ENCODE peak calls at places on chromosomes 4 and X, in four cellular contexts. N is right cardiac atrium; Y is activated naive CD4-positive, alpha-beta T cell treated with Interleukin-2 at 50 U/mL for 16 hours; Q is endothelial cell of umbilical vein. A is an unnamed sample.

GRCh38 chr4:79857811-79858210 is 215.2 kb downstream of the ANTXR2 start:
- DNase-seq in N (no peak), Y (no peak), Q (no peak), A (no peak)

GRCh38 chrX:38841766-38842165 is 40.5 kb downstream of the MID1IP1 start:
- DNase-seq in Y (no peak), Q (no peak), N (no peak), A (no peak)

GRCh38 chr4:82865592-82865991 is 25.4 kb downstream of the SEC31A start:
- DNase-seq in Q (peak; percentile 90), Y (no peak), N (no peak), A (no peak)

GRCh38 chr4:184097240-184097619 is 120.4 kb downstream of the ENPP6 start:
- DNase-seq in N (peak; percentile 70), Y (no peak), Q (no peak), A (peak; percentile 43)

GRCh38 chr4:152708361-152708760 is 28.6 kb upstream of the TMEM154 start:
- DNase-seq in Y (no peak), N (no peak), Q (no peak), A (no peak)

GRCh38 chr4:6362896-6363295 is 93.2 kb downstream of the WFS1 start:
- DNase-seq in Y (no peak), Q (peak; percentile 5), N (no peak), A (no peak)

GRCh38 chr4:185213829-185214228 is 4.4 kb downstream of the SNX25 start:
- DNase-seq in Y (no peak), Q (no peak), N (no peak), A (no peak)

GRCh38 chr4:8737075-8737474 is 134.6 kb downstream of the HMX1 start:
- DNase-seq in Y (no peak), Q (no peak), N (no peak), A (no peak)

GRCh38 chrX:31178064-31178768 is 106.4 kb upstream of the FTHL17 start:
- DNase-seq in Y (no peak), Q (no peak), N (no peak), A (no peak)

GRCh38 chrX:68658530-68658929 is 11.1 kb downstream of the STARD8 start:
- DNase-seq in N (peak; percentile 47), Q (no peak), Y (no peak), A (peak; percentile 53)

GRCh38 chr4:4781936-4782754 is 77.3 kb upstream of the MSX1 start:
- DNase-seq in N (no peak), Q (no peak), Y (no peak), A (no peak)

GRCh38 chrX:24347871-24348270 is 12.6 kb upstream of the SUPT20HL1 start:
- DNase-seq in Y (no peak), N (no peak), Q (peak; percentile 7), A (no peak)

GRCh38 chr4:106422766-106423165 is 54.2 kb upstream of the GIMD1 start:
- DNase-seq in N (no peak), Q (no peak), Y (no peak), A (no peak)

GRCh38 chr4:48780867-48781219 is 764 bp upstream of the FRYL start:
- DNase-seq in N (peak; percentile 34), Q (peak; percentile 70), Y (peak; percentile 40), A (no peak)

GRCh38 chrX:65667503-65668355 is at the start of gene MSN:
- DNase-seq in N (peak; percentile 86), Y (peak; percentile 83), Q (peak; percentile 52), A (peak; percentile 84)

GRCh38 chr4:17911608-17912007 is 100.8 kb downstream of the NCAPG start:
- DNase-seq in Y (no peak), Q (no peak), N (no peak), A (no peak)

GRCh38 chrX:53284684-53285447 is 3.5 kb upstream of the IQSEC2 start:
- DNase-seq in Y (peak; percentile 53), N (peak; percentile 61), Q (peak; percentile 35), A (peak; percentile 56)

GRCh38 chrX:149759824-149760223 is 14.0 kb upstream of the HSFX1 start:
- DNase-seq in Y (no peak), Q (no peak), N (no peak), A (no peak)

GRCh38 chr4:67934628-67935027 is 28.7 kb downstream of the TMPRSS11A start:
- DNase-seq in Y (no peak), Q (peak; percentile 89), N (no peak), A (no peak)

GRCh38 chr4:15197005-15197404 is 194.7 kb downstream of the CPEB2 start:
- DNase-seq in N (no peak), Y (no peak), Q (peak; percentile 5), A (no peak)

GRCh38 chr4:76697129-76697803 is 200.7 kb downstream of the SOWAHB start:
- DNase-seq in Q (no peak), Y (no peak), N (no peak), A (no peak)

GRCh38 chr4:114479595-114479994 is 119.0 kb upstream of the UGT8 start:
- DNase-seq in N (no peak), Y (no peak), Q (no peak), A (no peak)

GRCh38 chrX:105282077-105282476 is 61.6 kb upstream of the TEX13A start:
- DNase-seq in N (no peak), Y (no peak), Q (peak; percentile 66), A (no peak)

GRCh38 chr4:19178835-19179234 is 1072.9 kb upstream of the SLIT2 start:
- DNase-seq in N (no peak), Q (no peak), Y (no peak), A (no peak)